ENCODE peak calls at places on chromosomes 4 and X, in four cellular contexts. K is colonic mucosa, D is suprapubic skin, R is H7. Z is an unnamed sample.
A peak's percentile ranks its signal among the peaks of the same experiment; 100 is the strongest.

GRCh38 chr4:52751349-52751911 is at the start of gene ERVMER34-1:
- DNase-seq in K (peak; percentile 79), D (no peak), R (peak; percentile 91), Z (peak; percentile 74)

GRCh38 chr4:183797445-183798248 is 107.5 kb upstream of the STOX2 start:
- DNase-seq in K (peak; percentile 28), R (peak; percentile 85), D (no peak), Z (peak; percentile 8)

GRCh38 chr4:18020671-18021469 is 685 bp downstream of the LCORL start:
- DNase-seq in K (peak; percentile 73), R (peak; percentile 78), D (peak; percentile 82), Z (peak; percentile 51)

GRCh38 chr4:98474408-98474844 is 184.0 kb downstream of the TSPAN5 start:
- DNase-seq in D (no peak), K (no peak), R (no peak), Z (no peak)

GRCh38 chr4:48939785-48940184 is 33.2 kb upstream of the OCIAD2 start:
- DNase-seq in K (no peak), D (no peak), R (no peak), Z (no peak)

GRCh38 chrX:29648161-29648560 is 567.2 kb upstream of the MAGEB2 start:
- DNase-seq in R (no peak), D (no peak), K (no peak), Z (no peak)

GRCh38 chr4:152259866-152260265 is 276.0 kb downstream of the FBXW7 start:
- DNase-seq in D (no peak), K (no peak), R (no peak), Z (no peak)

GRCh38 chr4:102580463-102580842 is 79.3 kb downstream of the NFKB1 start:
- DNase-seq in R (no peak), D (no peak), K (no peak), Z (peak; percentile 26)

GRCh38 chr4:112277220-112277619 is 8.5 kb downstream of the TIFA start:
- DNase-seq in D (no peak), R (no peak), K (no peak), Z (no peak)

GRCh38 chrX:101274198-101274597 is 16.9 kb downstream of the TAF7L start:
- DNase-seq in D (no peak), K (no peak), R (no peak), Z (no peak)

GRCh38 chr4:186108391-186108790 is 3.9 kb downstream of the FAM149A start:
- DNase-seq in R (peak; percentile 56), D (no peak), K (no peak), Z (no peak)

GRCh38 chr4:189364032-189364449 is 576.6 kb upstream of the FRG1 start:
- DNase-seq in D (no peak), R (no peak), K (no peak), Z (no peak)

GRCh38 chrX:10106801-10107200 is 50.0 kb upstream of the CLCN4 start:
- DNase-seq in K (no peak), R (no peak), D (no peak), Z (peak; percentile 25)

GRCh38 chr4:90207887-90208454 is 80.8 kb downstream of the CCSER1 start:
- DNase-seq in D (no peak), K (no peak), R (no peak), Z (no peak)

GRCh38 chr4:41268024-41268423 is 11.3 kb downstream of the UCHL1 start:
- DNase-seq in K (no peak), D (no peak), R (no peak), Z (peak; percentile 5)

GRCh38 chrX:1387141-1387776 is 4.7 kb downstream of the SLC25A6 start:
- DNase-seq in K (no peak), R (peak; percentile 49), D (no peak), Z (no peak)

GRCh38 chr4:106607566-106607965 is 239.0 kb upstream of the GIMD1 start:
- DNase-seq in K (no peak), R (no peak), D (no peak), Z (no peak)

GRCh38 chrX:2901367-2902036 is 27.6 kb downstream of the ARSD start:
- DNase-seq in D (no peak), R (no peak), K (no peak), Z (no peak)

GRCh38 chrX:129721414-129721813 is 17.4 kb upstream of the XPNPEP2 start:
- DNase-seq in K (no peak), D (no peak), R (no peak), Z (no peak)

GRCh38 chr4:154132406-154132805 is 343.5 kb upstream of the SFRP2 start:
- DNase-seq in K (no peak), D (no peak), R (no peak), Z (no peak)

GRCh38 chrX:57172544-57172943 is 35.3 kb upstream of the SPIN2A start:
- DNase-seq in R (no peak), D (no peak), K (no peak), Z (no peak)

GRCh38 chrX:136271300-136271699 is 20.1 kb upstream of the MAP7D3 start:
- DNase-seq in K (no peak), R (no peak), D (no peak), Z (no peak)

GRCh38 chrX:112211459-112211858 is 128.9 kb upstream of the TRPC5 start:
- DNase-seq in R (no peak), K (no peak), D (no peak), Z (no peak)

GRCh38 chrX:110462957-110463356 is 104.3 kb downstream of the RTL9 start:
- DNase-seq in D (no peak), K (no peak), R (no peak), Z (no peak)

GRCh38 chr4:955931-956381 is 17.4 kb downstream of the DGKQ start:
- DNase-seq in D (no peak), K (no peak), R (peak; percentile 61), Z (no peak)

GRCh38 chrX:103376979-103377324 is 614 bp downstream of the BEX3 start:
- DNase-seq in D (no peak), R (no peak), K (peak; percentile 21), Z (no peak)

GRCh38 chrX:11108253-11108941 is 2.7 kb upstream of the HCCS start:
- DNase-seq in R (no peak), D (no peak), K (no peak), Z (no peak)

GRCh38 chrX:14030248-14030592 is 528 bp upstream of the GEMIN8 start:
- DNase-seq in K (no peak), R (peak; percentile 10), D (no peak), Z (peak; percentile 28)

GRCh38 chr4:127055349-127055748 is 577.4 kb upstream of the INTU start:
- DNase-seq in D (no peak), R (no peak), K (no peak), Z (no peak)

GRCh38 chr4:39285111-39285795 is 80.9 kb downstream of the RFC1 start:
- DNase-seq in R (no peak), K (no peak), D (no peak), Z (no peak)

GRCh38 chr4:41178372-41179085 is 35.8 kb downstream of the APBB2 start:
- DNase-seq in D (no peak), R (no peak), K (no peak), Z (no peak)

GRCh38 chr4:8737075-8737474 is 134.6 kb downstream of the HMX1 start:
- DNase-seq in R (no peak), K (no peak), D (no peak), Z (no peak)

GRCh38 chr4:148790691-148791090 is 348.5 kb upstream of the NR3C2 start:
- DNase-seq in R (no peak), K (no peak), D (no peak), Z (no peak)

GRCh38 chrX:97751735-97752134 is 868.0 kb downstream of the RPA4 start:
- DNase-seq in K (no peak), R (no peak), D (no peak), Z (no peak)

GRCh38 chr4:150694438-150694837 is 112.5 kb downstream of the MAB21L2 start:
- DNase-seq in K (no peak), D (no peak), R (peak; percentile 44), Z (no peak)

GRCh38 chr4:184347251-184348239 is 126.8 kb downstream of the IRF2 start:
- DNase-seq in K (peak; percentile 77), D (no peak), R (peak; percentile 89), Z (peak; percentile 83)

GRCh38 chrX:31658360-31658759 is 586.5 kb upstream of the FTHL17 start:
- DNase-seq in R (no peak), D (no peak), K (no peak), Z (peak; percentile 21)

DNA sequence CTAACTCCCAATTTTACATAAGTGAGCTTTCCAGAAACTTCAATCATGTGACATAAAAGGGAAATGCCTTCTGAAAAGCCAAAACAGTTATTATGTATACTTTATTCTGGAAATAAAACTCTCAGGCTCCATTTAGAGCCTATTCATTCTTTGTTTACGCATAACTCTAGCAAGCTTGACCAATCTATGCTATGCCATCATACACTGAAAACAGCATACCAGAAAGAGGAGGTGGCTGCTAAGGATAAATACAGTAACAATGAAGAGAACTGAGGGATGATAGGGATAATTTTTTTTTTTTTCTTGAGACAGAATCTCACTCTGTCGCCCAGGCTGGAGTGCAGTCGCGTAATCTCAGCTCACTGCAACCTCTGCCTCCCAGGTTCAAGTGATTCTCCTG is 24.4 kb downstream of the CDKL2 start:
- DNase-seq in R (no peak), K (no peak), D (no peak), Z (no peak)
- H3K36me3 ChIP-seq in R (no peaks in the 10 kb centered on the region), K (no peaks in the 10 kb centered on the region), D (no peaks in the 10 kb centered on the region), Z (no peaks in the 10 kb centered on the region)

DNA sequence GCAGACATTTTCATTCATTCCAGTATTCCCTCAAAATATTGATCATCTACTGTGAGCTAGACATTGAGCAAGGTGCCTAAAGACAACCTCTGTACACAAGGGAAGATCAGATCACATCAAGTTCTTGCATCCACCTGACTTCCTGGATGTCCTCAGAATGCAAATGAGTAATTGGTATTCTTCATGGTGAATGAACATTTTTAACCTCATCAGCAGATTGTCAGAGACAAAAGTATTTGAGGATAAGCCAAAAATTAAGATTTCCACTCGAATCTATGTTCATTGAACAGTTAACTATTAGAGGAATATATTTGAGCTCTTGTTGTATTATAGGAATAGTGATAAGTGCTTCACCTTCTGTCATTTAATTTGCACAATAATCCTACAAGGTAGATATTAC is 1.3 kb downstream of the SMARCAD1 start:
- DNase-seq in D (no peak), R (no peak), K (no peak), Z (no peak)
- H3K36me3 ChIP-seq in D (peaks cover 34% of the 10 kb centered on the region), R (peaks cover 7% of the 10 kb centered on the region), K (peaks cover 8% of the 10 kb centered on the region), Z (no peaks in the 10 kb centered on the region)

GRCh38 chr4:82352118-82352824 is 21.5 kb downstream of the HNRNPD start:
- DNase-seq in K (no peak), D (no peak), R (no peak), Z (no peak)

GRCh38 chr4:82358773-82359324 is 14.9 kb downstream of the HNRNPD start:
- DNase-seq in R (no peak), K (no peak), D (no peak), Z (no peak)

GRCh38 chr4:82357640-82358039 is 16.2 kb downstream of the HNRNPD start:
- DNase-seq in K (no peak), R (no peak), D (no peak), Z (no peak)

GRCh38 chr4:82352825-82353370 is 20.9 kb downstream of the HNRNPD start:
- DNase-seq in R (no peak), D (no peak), K (no peak), Z (no peak)

GRCh38 chr4:82354788-82355187 is 19.0 kb downstream of the HNRNPD start:
- DNase-seq in R (no peak), K (no peak), D (no peak), Z (no peak)
- H3K36me3 ChIP-seq in R (peaks cover 23% of the 10 kb centered on the region), K (peaks cover 15% of the 10 kb centered on the region), D (peaks cover 79% of the 10 kb centered on the region), Z (peaks cover 8% of the 10 kb centered on the region)

GRCh38 chr4:55431710-55432336 is 36.1 kb downstream of the TMEM165 start:
- DNase-seq in D (no peak), K (no peak), R (no peak), Z (no peak)

GRCh38 chr4:55437356-55437796 is 41.6 kb downstream of the TMEM165 start:
- DNase-seq in R (no peak), K (peak; percentile 46), D (no peak), Z (peak; percentile 95)

GRCh38 chr4:55437823-55438222 is 42.1 kb downstream of the TMEM165 start:
- DNase-seq in K (no peak), R (no peak), D (no peak), Z (no peak)

GRCh38 chr4:55438314-55438713 is 42.6 kb downstream of the TMEM165 start:
- DNase-seq in D (no peak), R (no peak), K (peak; percentile 22), Z (peak; percentile 83)

GRCh38 chr4:55435136-55435535 is 39.4 kb downstream of the TMEM165 start:
- DNase-seq in D (no peak), R (no peak), K (no peak), Z (peak; percentile 8)
- H3K36me3 ChIP-seq in D (peaks cover 46% of the 10 kb centered on the region), R (peaks cover 1% of the 10 kb centered on the region), K (no peaks in the 10 kb centered on the region), Z (peaks cover 10% of the 10 kb centered on the region)